ENCODE peak calls at places on chromosome 1, in four cellular contexts. One of them, this sample, is unnamed.
A peak's percentile ranks its signal among the peaks of the same experiment; 100 is the strongest.

GRCh38 chr1:6770727-6771567 is 14.3 kb upstream of the CAMTA1 start:
- DNase-seq in suprapubic skin: no peak
- DNase-seq in transverse colon: no peak
- DNase-seq in Panc1: no peak
- DNase-seq in this sample: no peak

GRCh38 chr1:231420959-231421615 is 1.0 kb downstream of the EGLN1 start:
- DNase-seq in suprapubic skin: peak; percentile 81
- DNase-seq in transverse colon: peak; percentile 51
- DNase-seq in Panc1: no peak
- DNase-seq in this sample: no peak

GRCh38 chr1:191371626-191372025 is 786.6 kb upstream of the RGS18 start:
- DNase-seq in transverse colon: no peak
- DNase-seq in suprapubic skin: no peak
- DNase-seq in Panc1: no peak
- DNase-seq in this sample: no peak

GRCh38 chr1:218669431-218669830 is 324.3 kb downstream of the TGFB2 start:
- DNase-seq in transverse colon: no peak
- DNase-seq in suprapubic skin: no peak
- DNase-seq in Panc1: no peak
- DNase-seq in this sample: no peak

GRCh38 chr1:226121587-226122400 is 59.3 kb downstream of the H3-3A start:
- DNase-seq in suprapubic skin: no peak
- DNase-seq in transverse colon: peak; percentile 80
- DNase-seq in Panc1: no peak
- DNase-seq in this sample: no peak

GRCh38 chr1:67948155-67949075 is 102.0 kb downstream of the DIRAS3 start:
- DNase-seq in Panc1: no peak
- DNase-seq in suprapubic skin: no peak
- DNase-seq in transverse colon: no peak
- DNase-seq in this sample: no peak

GRCh38 chr1:205316179-205316578 is 5.4 kb downstream of the NUAK2 start:
- DNase-seq in Panc1: no peak
- DNase-seq in transverse colon: no peak
- DNase-seq in suprapubic skin: no peak
- DNase-seq in this sample: no peak

GRCh38 chr1:228691926-228692325 is 43.4 kb upstream of the RHOU start:
- DNase-seq in Panc1: peak; percentile 33
- DNase-seq in suprapubic skin: no peak
- DNase-seq in transverse colon: peak; percentile 15
- DNase-seq in this sample: no peak

GRCh38 chr1:20087668-20088067 is 17.7 kb downstream of the PLA2G5 start:
- DNase-seq in transverse colon: no peak
- DNase-seq in suprapubic skin: no peak
- DNase-seq in Panc1: no peak
- DNase-seq in this sample: no peak

GRCh38 chr1:111504097-111504496 is 664 bp upstream of the ADORA3 start:
- DNase-seq in Panc1: no peak
- DNase-seq in suprapubic skin: no peak
- DNase-seq in transverse colon: no peak
- DNase-seq in this sample: no peak

GRCh38 chr1:37307907-37308570 is 166.3 kb upstream of the ZC3H12A start:
- DNase-seq in transverse colon: no peak
- DNase-seq in Panc1: no peak
- DNase-seq in suprapubic skin: no peak
- DNase-seq in this sample: no peak

GRCh38 chr1:108129999-108130398 is 70.1 kb downstream of the SLC25A24 start:
- DNase-seq in transverse colon: no peak
- DNase-seq in Panc1: no peak
- DNase-seq in suprapubic skin: no peak
- DNase-seq in this sample: no peak

GRCh38 chr1:22652881-22653316 is at the start of gene C1QB:
- DNase-seq in suprapubic skin: no peak
- DNase-seq in transverse colon: peak; percentile 48
- DNase-seq in Panc1: no peak
- DNase-seq in this sample: no peak

GRCh38 chr1:232943679-232944252 is 6.6 kb upstream of the NTPCR start:
- DNase-seq in transverse colon: no peak
- DNase-seq in Panc1: no peak
- DNase-seq in suprapubic skin: no peak
- DNase-seq in this sample: no peak

GRCh38 chr1:47469910-47470309 is 32.1 kb downstream of the FOXD2 start:
- DNase-seq in Panc1: no peak
- DNase-seq in transverse colon: no peak
- DNase-seq in suprapubic skin: no peak
- DNase-seq in this sample: no peak

GRCh38 chr1:213070399-213070798 is 19.4 kb downstream of the RPS6KC1 start:
- DNase-seq in transverse colon: no peak
- DNase-seq in suprapubic skin: no peak
- DNase-seq in Panc1: no peak
- DNase-seq in this sample: no peak

GRCh38 chr1:161206411-161207140 is 4.4 kb downstream of the NDUFS2 start:
- DNase-seq in transverse colon: no peak
- DNase-seq in Panc1: no peak
- DNase-seq in suprapubic skin: no peak
- DNase-seq in this sample: no peak

GRCh38 chr1:170307426-170307825 is 161.7 kb downstream of the NTMT2 start:
- DNase-seq in suprapubic skin: no peak
- DNase-seq in transverse colon: no peak
- DNase-seq in Panc1: no peak
- DNase-seq in this sample: no peak

GRCh38 chr1:41387667-41388091 is 26.4 kb downstream of the FOXO6 start:
- DNase-seq in Panc1: no peak
- DNase-seq in transverse colon: peak; percentile 71
- DNase-seq in suprapubic skin: peak; percentile 88
- DNase-seq in this sample: no peak

GRCh38 chr1:155121249-155121648 is 6.4 kb upstream of the EFNA1 start:
- DNase-seq in transverse colon: no peak
- DNase-seq in Panc1: no peak
- DNase-seq in suprapubic skin: no peak
- DNase-seq in this sample: no peak
- H3K27ac ChIP-seq in transverse colon: no peak overlapping the region
- H3K27ac ChIP-seq in Panc1: no peak overlapping the region
- H3K27ac ChIP-seq in suprapubic skin: no peak overlapping the region
- H3K27ac ChIP-seq in this sample: no peak overlapping the region

GRCh38 chr1:31789259-31790065 is 25.3 kb upstream of the ADGRB2 start:
- DNase-seq in suprapubic skin: peak; percentile 98
- DNase-seq in transverse colon: peak; percentile 98
- DNase-seq in Panc1: peak; percentile 50
- DNase-seq in this sample: no peak

GRCh38 chr1:31787261-31787660 is 23.1 kb upstream of the ADGRB2 start:
- DNase-seq in Panc1: no peak
- DNase-seq in transverse colon: no peak
- DNase-seq in suprapubic skin: no peak
- DNase-seq in this sample: no peak

GRCh38 chr1:31787786-31788137 is 23.6 kb upstream of the ADGRB2 start:
- DNase-seq in Panc1: no peak
- DNase-seq in transverse colon: no peak
- DNase-seq in suprapubic skin: no peak
- DNase-seq in this sample: no peak

GRCh38 chr1:31788825-31789256 is 24.7 kb upstream of the ADGRB2 start:
- DNase-seq in transverse colon: no peak
- DNase-seq in Panc1: no peak
- DNase-seq in suprapubic skin: no peak
- DNase-seq in this sample: no peak

GRCh38 chr1:31788138-31788824 is 24.1 kb upstream of the ADGRB2 start:
- DNase-seq in Panc1: peak; percentile 76
- DNase-seq in suprapubic skin: peak; percentile 96
- DNase-seq in transverse colon: peak; percentile 96
- DNase-seq in this sample: no peak
- TF ChIP-seq POLR2AphosphoS5 in Panc1: peak; percentile 66
- TF ChIP-seq POLR2AphosphoS5 in suprapubic skin: peak; percentile 20
- TF ChIP-seq POLR2AphosphoS5 in transverse colon: no peak
- TF ChIP-seq POLR2AphosphoS5 in this sample: peak; percentile 54

GRCh38 chr1:32494196-32494595 is 29.3 kb downstream of the ZBTB8B start:
- DNase-seq in Panc1: no peak
- DNase-seq in transverse colon: no peak
- DNase-seq in suprapubic skin: no peak
- DNase-seq in this sample: no peak

GRCh38 chr1:32494711-32495337 is 30.0 kb downstream of the ZBTB8B start:
- DNase-seq in suprapubic skin: no peak
- DNase-seq in transverse colon: no peak
- DNase-seq in Panc1: no peak
- DNase-seq in this sample: no peak

GRCh38 chr1:32500387-32501209 is 35.7 kb downstream of the ZBTB8B start:
- DNase-seq in Panc1: no peak
- DNase-seq in suprapubic skin: peak; percentile 89
- DNase-seq in transverse colon: peak; percentile 72
- DNase-seq in this sample: no peak

GRCh38 chr1:32498751-32499150 is 33.9 kb downstream of the ZBTB8B start:
- DNase-seq in suprapubic skin: no peak
- DNase-seq in Panc1: no peak
- DNase-seq in transverse colon: no peak
- DNase-seq in this sample: no peak

GRCh38 chr1:32496127-32496526 is 31.3 kb downstream of the ZBTB8B start:
- DNase-seq in Panc1: no peak
- DNase-seq in suprapubic skin: no peak
- DNase-seq in transverse colon: no peak
- DNase-seq in this sample: no peak
- H3K4me3 ChIP-seq in Panc1: no peak overlapping the region
- H3K4me3 ChIP-seq in suprapubic skin: no peak overlapping the region
- H3K4me3 ChIP-seq in transverse colon: no peak overlapping the region
- H3K4me3 ChIP-seq in this sample: no peak overlapping the region

GRCh38 chr1:3156936-3157335 is 87.9 kb downstream of the PRDM16 start:
- DNase-seq in suprapubic skin: no peak
- DNase-seq in Panc1: no peak
- DNase-seq in transverse colon: no peak
- DNase-seq in this sample: no peak

GRCh38 chr1:3153197-3153596 is 84.2 kb downstream of the PRDM16 start:
- DNase-seq in transverse colon: no peak
- DNase-seq in Panc1: no peak
- DNase-seq in suprapubic skin: no peak
- DNase-seq in this sample: no peak

GRCh38 chr1:3152143-3152542 is 83.1 kb downstream of the PRDM16 start:
- DNase-seq in transverse colon: no peak
- DNase-seq in Panc1: no peak
- DNase-seq in suprapubic skin: no peak
- DNase-seq in this sample: no peak

GRCh38 chr1:3155056-3155805 is 86.2 kb downstream of the PRDM16 start:
- DNase-seq in Panc1: no peak
- DNase-seq in transverse colon: no peak
- DNase-seq in suprapubic skin: no peak
- DNase-seq in this sample: no peak

DNA sequence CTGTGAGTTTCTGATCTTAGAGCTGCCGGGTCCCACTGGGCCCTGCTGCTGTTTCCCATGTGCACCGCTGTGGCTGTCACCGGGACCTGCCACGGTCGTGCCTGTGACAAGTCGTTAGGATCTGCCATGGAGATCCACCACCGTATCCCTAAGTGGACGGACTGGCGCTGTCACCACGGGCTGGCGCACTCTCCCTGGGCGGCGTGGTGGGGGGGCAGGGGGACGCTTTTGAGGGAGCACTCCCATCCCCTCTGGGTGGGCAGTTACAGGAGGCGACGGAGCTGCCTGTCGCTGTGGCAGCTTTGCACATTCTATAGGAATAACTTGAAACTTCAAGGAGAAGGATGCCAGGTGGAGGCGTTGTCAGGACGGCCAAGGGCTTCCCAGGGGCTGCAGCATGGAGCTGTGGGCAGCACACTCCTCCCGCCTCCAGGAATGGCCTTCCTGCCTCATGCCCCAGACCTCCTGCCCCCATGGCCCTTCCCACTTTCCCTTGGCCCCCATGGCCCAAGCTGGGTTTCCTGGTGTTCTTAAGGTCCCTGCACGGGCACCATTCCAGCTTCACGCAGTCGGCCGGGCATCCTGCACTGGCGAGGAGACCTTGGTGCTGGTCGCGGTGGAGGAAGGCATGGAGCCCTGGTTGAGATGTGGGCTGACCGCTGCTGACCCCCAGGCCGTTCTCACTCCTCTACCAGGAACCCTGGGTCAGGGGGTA is 85.2 kb downstream of the PRDM16 start:
- DNase-seq in Panc1: no peak
- DNase-seq in suprapubic skin: no peak
- DNase-seq in transverse colon: no peak
- DNase-seq in this sample: no peak
- H3K27ac ChIP-seq in Panc1: no peak overlapping the region
- H3K27ac ChIP-seq in suprapubic skin: no peak overlapping the region
- H3K27ac ChIP-seq in transverse colon: no peak overlapping the region
- H3K27ac ChIP-seq in this sample: no peak overlapping the region

This sample was measured in SK-N-MC.